ENCODE peak calls at places on chromosomes 11 and 22, in seven cellular contexts. S is adrenal gland, V is upper lobe of right lung, A is astrocyte of the spinal cord, T is suprapubic skin, U is endothelial cell, Q is GM12865. H is an unnamed sample.

GRCh38 chr11:76805206-76805913 is 22.2 kb downstream of the TSKU start:
- DNase-seq in S (no peak), V (peak), U (no peak), T (no peak), Q (no peak), A (no peak), H (peak)

GRCh38 chr22:22555596-22555995 is 3.5 kb downstream of the PRAME start:
- DNase-seq in T (no peak), V (no peak), U (no peak), S (no peak), A (no peak), Q (no peak), H (no peak)

GRCh38 chr11:82003671-82004148 is 730.0 kb downstream of the FAM181B start:
- DNase-seq in U (no peak), S (no peak), A (peak), V (no peak), T (no peak), Q (no peak), H (no peak)

GRCh38 chr22:46262449-46263207 is 515 bp downstream of the PKDREJ start:
- DNase-seq in S (peak), A (peak), U (peak), V (peak), Q (no peak), T (no peak), H (peak)

GRCh38 chr11:15795378-15795777 is 561.0 kb downstream of the SOX6 start:
- DNase-seq in V (no peak), U (no peak), Q (no peak), S (no peak), A (no peak), T (no peak), H (no peak)

GRCh38 chr22:33380789-33381530 is 322.8 kb upstream of the SYN3 start:
- DNase-seq in Q (peak), T (no peak), S (no peak), A (peak), U (no peak), V (no peak), H (no peak)

GRCh38 chr11:76719686-76720085 is 49.1 kb upstream of the LRRC32 start:
- DNase-seq in S (no peak), V (no peak), U (no peak), A (no peak), Q (no peak), T (no peak), H (no peak)

GRCh38 chr11:100247701-100248100 is 439.4 kb upstream of the ARHGAP42 start:
- DNase-seq in U (no peak), A (no peak), T (no peak), V (no peak), Q (no peak), S (no peak), H (no peak)

GRCh38 chr11:23997356-23997755 is 499.5 kb upstream of the LUZP2 start:
- DNase-seq in S (no peak), V (no peak), A (no peak), Q (no peak), U (no peak), T (no peak), H (no peak)
- TF ChIP-seq CTCF in S (no peak), V (no peak), A (no peak), Q (no peak), U (no peak), T (no peak), H (no peak)

GRCh38 chr11:22331771-22332170 is 6.4 kb upstream of the SLC17A6 start:
- DNase-seq in A (no peak), V (no peak), Q (no peak), T (no peak), S (no peak), U (no peak), H (no peak)
- TF ChIP-seq CTCF in A (no peak), V (no peak), Q (no peak), T (no peak), S (no peak), U (peak), H (no peak)

GRCh38 chr11:1765871-1766718 is 2.4 kb upstream of the CTSD start:
- DNase-seq in T (peak), Q (no peak), S (peak), V (peak), A (no peak), U (no peak), H (no peak)
- TF ChIP-seq CTCF in T (no peak), Q (peak), S (no peak), V (no peak), A (peak), U (peak), H (peak)

DNA sequence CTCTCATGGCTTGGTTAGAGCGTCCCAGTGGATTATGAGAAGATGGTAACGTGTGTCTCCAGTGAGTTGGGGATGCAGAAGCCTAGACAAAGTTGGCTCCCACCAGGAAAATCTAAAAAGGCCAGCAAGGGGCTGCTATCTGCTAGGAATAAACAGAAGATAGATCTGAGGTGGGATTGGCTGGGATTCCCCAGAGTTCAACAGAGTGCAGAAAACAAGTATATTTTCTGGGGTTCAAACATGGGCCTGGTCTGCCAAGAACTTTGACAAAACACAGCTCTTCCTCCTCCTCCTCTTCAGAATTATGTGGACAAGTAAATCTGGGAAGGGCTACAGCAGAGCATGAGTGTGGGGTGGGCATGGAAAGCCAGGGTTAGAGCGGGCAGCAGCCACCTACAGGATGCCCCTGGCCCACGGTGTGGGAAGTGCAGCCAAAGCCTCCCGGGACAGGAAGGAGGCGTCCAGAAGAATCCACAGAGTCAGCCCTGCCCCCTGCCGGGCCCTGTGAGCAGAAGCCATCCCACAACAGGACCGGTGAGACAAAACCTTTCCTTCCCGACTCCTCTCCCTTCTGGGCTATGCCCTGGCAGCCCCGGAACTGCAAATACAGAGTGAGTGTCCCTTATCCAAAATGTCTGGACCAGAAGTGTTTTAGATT is 67.1 kb downstream of the CD82 start:
- DNase-seq in Q (peak), V (peak), A (no peak), U (peak), T (no peak), S (peak), H (no peak)
- TF ChIP-seq CTCF in Q (peak), V (peak), A (peak), U (no peak), T (no peak), S (peak), H (peak)

GRCh38 chr11:44067266-44067665 is 1.2 kb downstream of the ACCS start:
- DNase-seq in Q (no peak), V (no peak), S (no peak), T (no peak), U (no peak), A (no peak), H (no peak)
- TF ChIP-seq CTCF in Q (no peak), V (no peak), S (no peak), T (no peak), U (no peak), A (no peak), H (no peak)

GRCh38 chr11:35239476-35240075 is 100.6 kb downstream of the CD44 start:
- DNase-seq in Q (no peak), A (no peak), T (no peak), V (no peak), S (no peak), U (no peak), H (no peak)
- TF ChIP-seq CTCF in Q (no peak), A (no peak), T (no peak), V (no peak), S (no peak), U (no peak), H (no peak)

GRCh38 chr22:49701380-49702067 is 126.1 kb downstream of the BRD1 start:
- DNase-seq in U (no peak), S (no peak), A (no peak), Q (no peak), T (no peak), V (no peak), H (no peak)
- TF ChIP-seq CTCF in U (peak), S (no peak), A (no peak), Q (peak), T (no peak), V (peak), H (peak)

GRCh38 chr11:121536116-121536515 is 83.3 kb upstream of the SORL1-AS1 start:
- DNase-seq in Q (no peak), T (no peak), A (no peak), V (no peak), U (no peak), S (no peak), H (no peak)

GRCh38 chr11:121533556-121534050 is 80.8 kb upstream of the SORL1-AS1 start:
- DNase-seq in T (no peak), Q (no peak), S (no peak), V (no peak), U (no peak), A (no peak), H (no peak)

GRCh38 chr11:121538054-121538453 is 85.3 kb upstream of the SORL1-AS1 start:
- DNase-seq in T (no peak), S (no peak), Q (peak), A (no peak), V (no peak), U (no peak), H (no peak)

GRCh38 chr11:121535122-121535796 is 82.5 kb upstream of the SORL1-AS1 start:
- DNase-seq in U (no peak), A (no peak), Q (no peak), S (no peak), T (no peak), V (no peak), H (no peak)

DNA sequence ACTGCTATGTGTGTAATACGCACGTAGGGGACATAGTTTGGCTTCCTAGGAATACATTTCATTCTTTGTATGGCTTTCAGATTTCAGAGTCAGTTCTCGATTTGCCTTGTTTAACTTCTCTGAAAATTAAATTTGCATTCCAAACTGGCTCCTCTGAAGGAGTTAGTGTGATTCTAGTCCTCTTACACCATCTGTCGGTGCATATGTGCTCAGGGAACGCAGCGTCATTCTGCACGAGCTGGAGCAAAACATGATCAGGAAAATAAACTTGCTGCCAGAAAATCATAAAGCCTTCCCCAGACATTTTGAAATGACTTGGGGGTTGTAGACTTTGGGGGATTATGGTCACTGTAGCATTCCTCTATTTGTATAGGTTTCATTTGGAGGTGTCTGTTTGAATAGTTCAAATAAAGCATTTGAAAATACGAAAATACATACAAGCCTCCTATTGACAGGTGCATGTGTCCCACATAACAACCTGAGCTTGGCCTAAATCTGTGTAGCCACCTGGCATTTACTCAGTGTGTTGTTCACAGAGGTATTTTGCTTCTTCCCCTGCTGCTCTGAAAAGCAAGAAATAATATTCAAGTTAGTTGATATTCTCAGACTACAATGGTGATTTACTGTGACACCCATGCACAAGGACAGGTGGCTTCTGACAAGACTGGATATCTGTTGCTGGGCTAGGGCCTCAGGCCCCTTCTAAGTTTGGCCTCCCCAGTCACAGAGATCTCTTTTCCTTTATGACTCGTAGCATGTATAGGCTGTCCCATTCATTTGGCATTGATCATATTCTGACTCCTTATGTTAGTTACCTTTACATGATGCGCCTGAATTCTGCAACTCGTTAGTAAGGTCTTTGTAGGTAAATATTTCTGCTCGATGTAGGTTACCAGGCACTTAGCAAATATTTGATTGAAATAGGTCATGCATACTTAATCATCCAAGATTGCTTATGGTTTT is 81.6 kb upstream of the SORL1-AS1 start:
- DNase-seq in S (no peak), T (no peak), Q (no peak), U (no peak), A (peak), V (no peak), H (no peak)
- TF ChIP-seq CTCF in S (no peak), T (no peak), Q (no peak), U (no peak), A (peak), V (peak), H (no peak)

GRCh38 chr22:16844529-16844928 is 19.3 kb upstream of the XKR3 start:
- DNase-seq in Q (no peak), U (no peak), S (no peak), V (no peak), A (no peak), T (no peak), H (no peak)
- TF ChIP-seq CTCF in Q (no peak), U (no peak), S (no peak), V (no peak), A (no peak), T (no peak), H (no peak)

GRCh38 chr11:92284107-92284506 is 59.5 kb downstream of the FAT3 start:
- DNase-seq in S (no peak), V (no peak), T (no peak), Q (no peak), A (no peak), U (no peak), H (no peak)

GRCh38 chr11:92284558-92284957 is 59.9 kb downstream of the FAT3 start:
- DNase-seq in Q (no peak), S (no peak), U (no peak), T (no peak), V (no peak), A (no peak), H (no peak)

GRCh38 chr11:92277871-92278270 is 53.3 kb downstream of the FAT3 start:
- DNase-seq in S (no peak), A (no peak), T (no peak), U (no peak), V (no peak), Q (no peak), H (no peak)

GRCh38 chr11:92276773-92277172 is 52.2 kb downstream of the FAT3 start:
- DNase-seq in S (no peak), A (peak), Q (no peak), U (no peak), T (no peak), V (no peak), H (no peak)

GRCh38 chr11:92279056-92279455 is 54.4 kb downstream of the FAT3 start:
- DNase-seq in V (no peak), S (no peak), Q (no peak), T (no peak), U (no peak), A (no peak), H (no peak)
- TF ChIP-seq CTCF in V (no peak), S (no peak), Q (no peak), T (no peak), U (no peak), A (no peak), H (no peak)